ENCODE peak calls at places on chromosome 4, in four cellular contexts. S is DND-41, I is psoas muscle, C is HCT116. F is an unnamed sample.

GRCh38 chr4:56197387-56197786 is 189.9 kb downstream of the AASDH start:
- ATAC-seq in I (no peak), S (no peak), C (no peak), F (no peak)

GRCh38 chr4:7960017-7960789 is 20.5 kb upstream of the AFAP1 start:
- ATAC-seq in S (no peak), C (no peak), I (peak; percentile 25), F (peak; percentile 62)

GRCh38 chr4:182177166-182177565 is 66.0 kb upstream of the TENM3 start:
- ATAC-seq in C (no peak), I (no peak), S (no peak), F (no peak)

GRCh38 chr4:85498068-85498733 is 23.3 kb downstream of the ARHGAP24 start:
- ATAC-seq in C (peak; percentile 62), I (peak; percentile 56), S (no peak), F (peak; percentile 79)

GRCh38 chr4:16269742-16270522 is 43.7 kb upstream of the TAPT1 start:
- ATAC-seq in S (no peak), C (no peak), I (no peak), F (no peak)

GRCh38 chr4:159504634-159505033 is 401.8 kb downstream of the RAPGEF2 start:
- ATAC-seq in I (no peak), C (no peak), S (no peak), F (no peak)

GRCh38 chr4:150518559-150518958 is 63.4 kb upstream of the MAB21L2 start:
- ATAC-seq in C (peak; percentile 80), S (no peak), I (no peak), F (no peak)

GRCh38 chr4:89506866-89507494 is 199.4 kb upstream of the GPRIN3 start:
- ATAC-seq in S (no peak), C (no peak), I (no peak), F (no peak)

GRCh38 chr4:77715414-77716290 is 103.5 kb downstream of the CNOT6L start:
- ATAC-seq in C (no peak), S (no peak), I (no peak), F (no peak)

GRCh38 chr4:147542229-147542990 is 61.5 kb downstream of the EDNRA start:
- ATAC-seq in I (no peak), S (no peak), C (no peak), F (no peak)

GRCh38 chr4:123380728-123381716 is 15.6 kb upstream of the SPRY1 start:
- ATAC-seq in C (no peak), S (no peak), I (no peak), F (no peak)

GRCh38 chr4:55330241-55330640 is 15.8 kb upstream of the SRD5A3 start:
- ATAC-seq in I (no peak), S (no peak), C (no peak), F (no peak)

GRCh38 chr4:154466336-154466735 is 25.3 kb downstream of the DCHS2 start:
- ATAC-seq in C (no peak), S (no peak), I (no peak), F (no peak)

DNA sequence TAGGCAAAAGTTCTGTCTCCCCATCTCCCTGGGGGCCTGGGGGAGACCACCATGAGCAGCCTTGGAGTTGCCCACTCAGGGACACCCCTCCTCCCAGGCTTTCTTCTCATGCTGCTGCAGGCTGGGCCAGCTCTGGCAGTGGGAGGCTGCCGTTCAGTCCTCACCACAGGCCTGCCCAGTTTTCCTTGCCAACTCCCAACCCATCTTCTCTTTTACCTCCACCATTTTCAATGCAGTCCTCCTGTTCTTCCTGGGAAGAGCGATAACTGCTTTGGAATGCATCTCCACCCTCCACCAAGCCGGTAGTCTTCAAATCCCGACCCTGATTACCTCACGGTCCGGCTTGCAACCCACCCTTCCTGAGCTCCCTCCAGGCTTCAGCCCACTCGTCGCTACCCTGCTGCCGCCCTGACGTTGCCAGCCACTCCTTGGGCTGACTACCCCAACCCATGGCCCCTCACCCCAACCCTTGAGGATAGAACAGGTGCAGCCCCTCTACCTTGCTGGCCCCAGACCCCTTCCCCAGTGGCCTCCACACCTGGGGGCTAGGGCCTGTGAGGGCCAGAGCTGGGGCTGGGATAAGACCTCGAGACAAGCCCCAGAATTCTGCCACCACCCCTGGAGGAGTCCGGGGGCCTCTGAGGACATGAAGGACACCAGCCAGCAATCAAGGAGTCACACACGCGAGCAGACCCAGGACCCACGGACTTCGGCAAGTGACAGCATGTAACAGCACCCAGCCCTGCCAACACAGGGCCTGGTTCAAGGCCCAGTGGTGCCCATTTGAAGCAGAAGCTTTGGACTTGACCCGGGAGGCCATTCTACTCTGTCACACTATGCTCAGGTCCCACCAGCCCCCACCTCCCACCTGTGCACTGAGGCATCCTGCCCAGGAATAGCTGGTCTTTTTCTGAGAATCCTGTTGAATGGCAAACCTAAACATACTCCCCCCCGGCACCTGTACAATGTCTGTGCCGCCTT is 9.2 kb downstream of the WDR1 start:
- ATAC-seq in S (no peak), I (no peak), C (peak; percentile 54), F (peak; percentile 16)
- H3K4me1 ChIP-seq in S (peaks cover 61% of the 10 kb centered on the region), I (peaks cover 98% of the 10 kb centered on the region), C (peaks cover 62% of the 10 kb centered on the region), F (peaks cover 19% of the 10 kb centered on the region)

GRCh38 chr4:3250438-3250955 is 1.5 kb downstream of the MSANTD1 start:
- ATAC-seq in S (no peak), C (peak; percentile 48), I (no peak), F (no peak)
- H3K4me3 ChIP-seq in S (no peak overlapping the region), C (no peak overlapping the region), I (no peak overlapping the region), F (no peak overlapping the region)

GRCh38 chr4:101972791-101973190 is 182.3 kb downstream of the BANK1 start:
- ATAC-seq in S (peak; percentile 85), C (no peak), I (no peak), F (no peak)

GRCh38 chr4:101967697-101968346 is 177.3 kb downstream of the BANK1 start:
- ATAC-seq in C (no peak), S (no peak), I (no peak), F (no peak)

GRCh38 chr4:101968364-101968763 is 177.8 kb downstream of the BANK1 start:
- ATAC-seq in I (no peak), S (no peak), C (no peak), F (no peak)

GRCh38 chr4:101969965-101970364 is 179.4 kb downstream of the BANK1 start:
- ATAC-seq in C (no peak), I (no peak), S (no peak), F (no peak)

DNA sequence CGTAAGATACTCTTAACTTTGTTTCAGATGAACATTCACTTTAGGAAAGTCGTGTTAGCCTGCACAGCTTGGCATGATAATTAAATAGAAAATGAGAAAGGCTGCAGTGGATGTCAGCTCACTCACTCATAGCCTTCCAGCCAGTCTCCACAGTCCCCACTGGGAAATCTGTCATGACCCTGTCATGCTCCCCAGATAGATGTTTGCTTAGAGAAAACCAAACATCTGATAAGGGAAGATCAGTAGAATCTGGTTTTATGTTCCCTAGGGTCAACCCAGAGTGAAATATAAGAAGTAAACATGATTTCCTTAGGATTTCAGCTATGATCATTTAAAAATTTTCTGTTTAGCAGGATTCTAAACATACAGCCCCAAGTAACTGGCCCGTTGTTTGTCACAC is 180.0 kb downstream of the BANK1 start:
- ATAC-seq in C (no peak), S (no peak), I (no peak), F (no peak)
- H3K4me1 ChIP-seq in C (no peaks in the 10 kb centered on the region), S (peaks cover 11% of the 10 kb centered on the region), I (no peaks in the 10 kb centered on the region), F (no peaks in the 10 kb centered on the region)

DNA sequence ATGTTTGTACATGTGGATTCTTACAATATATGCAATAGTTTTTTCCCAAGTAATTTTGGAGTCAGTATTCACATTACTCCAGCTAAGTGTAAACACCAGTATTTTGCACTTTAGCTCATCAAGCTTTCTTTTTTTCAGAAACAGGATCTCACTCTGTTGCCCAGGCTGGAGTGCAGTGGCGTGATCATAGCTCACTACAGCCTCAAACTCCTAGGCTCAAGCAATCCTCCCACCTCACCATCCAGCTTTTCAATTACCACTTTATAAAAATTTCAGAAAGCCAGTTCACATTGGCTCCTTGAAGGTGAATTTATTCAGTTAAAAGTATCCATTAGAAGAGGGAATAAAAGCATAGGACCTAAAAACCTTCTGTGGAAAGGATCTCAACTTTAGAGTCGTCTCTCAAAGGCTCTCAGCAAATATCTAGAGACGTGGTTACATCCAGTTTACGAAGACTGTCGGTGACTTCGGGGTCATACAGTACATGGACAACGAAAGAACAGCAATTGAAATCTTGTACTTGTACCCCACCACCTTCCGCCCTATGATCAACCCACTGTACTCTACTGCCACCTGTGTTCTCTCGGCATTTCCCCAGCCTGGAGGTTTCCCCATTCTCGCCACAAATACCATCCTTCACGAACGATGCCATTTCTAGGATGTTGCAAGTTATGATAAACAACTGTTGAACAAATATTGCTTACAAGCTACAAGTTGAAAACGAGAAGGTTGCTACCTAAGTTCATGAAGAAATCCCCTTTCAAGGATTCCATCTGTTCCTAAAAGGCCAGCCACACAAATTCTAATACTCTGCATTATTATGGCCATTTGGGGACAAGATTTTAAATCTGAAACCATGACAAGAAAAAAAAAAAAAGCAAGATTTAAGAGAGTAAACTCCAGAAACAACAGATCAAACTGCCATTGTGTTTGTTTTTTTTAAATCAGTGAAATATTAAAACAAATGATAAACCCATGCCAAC is 1.8 kb downstream of the APBB2 start:
- ATAC-seq in C (peak; percentile 28), I (peak; percentile 22), S (no peak), F (no peak)
- H3K4me3 ChIP-seq in C (peak overlapping the region; percentile 92), I (peak overlapping the region; percentile 78), S (no peak overlapping the region), F (peak overlapping the region; percentile 54)

GRCh38 chr4:137531951-137532868 is at the start of gene PCDH18:
- ATAC-seq in I (peak; percentile 84), S (no peak), C (no peak), F (peak; percentile 96)
- H3K4me1 ChIP-seq in I (peaks cover 4% of the 10 kb centered on the region), S (no peaks in the 10 kb centered on the region), C (no peaks in the 10 kb centered on the region), F (peaks cover 41% of the 10 kb centered on the region)

GRCh38 chr4:2797545-2798305 is 4.8 kb downstream of the SH3BP2 start:
- ATAC-seq in C (no peak), I (no peak), S (peak; percentile 48), F (no peak)

GRCh38 chr4:2800691-2801596 is 8.1 kb downstream of the SH3BP2 start:
- ATAC-seq in C (no peak), S (no peak), I (peak; percentile 68), F (peak; percentile 65)

GRCh38 chr4:2799444-2799911 is 6.6 kb downstream of the SH3BP2 start:
- ATAC-seq in S (peak; percentile 54), C (no peak), I (no peak), F (no peak)

GRCh38 chr4:2798399-2799301 is 5.8 kb downstream of the SH3BP2 start:
- ATAC-seq in I (peak; percentile 31), C (peak; percentile 67), S (no peak), F (peak; percentile 50)

GRCh38 chr4:2799971-2800690 is 7.2 kb downstream of the SH3BP2 start:
- ATAC-seq in S (no peak), C (no peak), I (peak; percentile 53), F (no peak)
- H3K4me3 ChIP-seq in S (no peak overlapping the region), C (no peak overlapping the region), I (peak overlapping the region; percentile 42), F (peak overlapping the region; percentile 36)